ENCODE peak calls at places on chromosomes 2 and 18, in four cellular contexts. A is hepatocyte, S is neural crest cell, N is amniotic stem cell. D is an unnamed sample.

GRCh38 chr18:43279015-43279758 is 1.9 kb upstream of the SYT4 start:
- DNase-seq in N (no peak), S (no peak), A (peak; percentile 25), D (no peak)

GRCh38 chr2:241863021-241863954 is 4.6 kb upstream of the PDCD1 start:
- DNase-seq in S (no peak), A (no peak), N (no peak), D (no peak)

GRCh38 chr18:21826641-21827302 is 86.2 kb downstream of the MIB1 start:
- DNase-seq in S (no peak), A (no peak), N (no peak), D (no peak)

GRCh38 chr18:33812186-33812585 is 234.2 kb downstream of the ASXL3 start:
- DNase-seq in A (peak; percentile 52), N (no peak), S (no peak), D (no peak)

GRCh38 chr18:33467531-33467930 is 27.0 kb upstream of the CCDC178 start:
- DNase-seq in N (no peak), A (no peak), S (no peak), D (no peak)

GRCh38 chr2:118706371-118706770 is 141.1 kb downstream of the EN1 start:
- DNase-seq in N (no peak), A (peak; percentile 22), S (no peak), D (no peak)

GRCh38 chr2:68594674-68595492 is 48.5 kb upstream of the PROKR1 start:
- DNase-seq in N (no peak), S (peak; percentile 24), A (peak; percentile 39), D (peak; percentile 9)

GRCh38 chr2:148989882-148990493 is 48.5 kb upstream of the LYPD6B start:
- DNase-seq in S (peak; percentile 50), A (peak; percentile 83), N (peak; percentile 66), D (peak; percentile 41)

GRCh38 chr2:85786865-85787264 is 33.1 kb downstream of the ATOH8 start:
- DNase-seq in N (no peak), A (no peak), S (no peak), D (no peak)

GRCh38 chr2:70089220-70089945 is 2.1 kb downstream of the PCBP1 start:
- DNase-seq in S (no peak), A (peak; percentile 48), N (no peak), D (no peak)

GRCh38 chr2:239093956-239094355 is 246.1 kb downstream of the TWIST2 start:
- DNase-seq in A (no peak), N (no peak), S (no peak), D (no peak)

GRCh38 chr2:161004379-161004778 is 155.8 kb upstream of the TANK start:
- DNase-seq in S (no peak), A (no peak), N (no peak), D (no peak)

GRCh38 chr2:10434885-10435419 is 13.2 kb downstream of the ODC1 start:
- DNase-seq in S (peak; percentile 88), N (no peak), A (peak; percentile 89), D (no peak)

GRCh38 chr18:13223341-13224148 is 5.0 kb downstream of the LDLRAD4 start:
- DNase-seq in N (no peak), A (no peak), S (no peak), D (no peak)

GRCh38 chr18:20971886-20972267 is 139.7 kb downstream of the ROCK1 start:
- DNase-seq in A (peak; percentile 10), N (no peak), S (no peak), D (no peak)

GRCh38 chr18:57434536-57435494 is at the start of gene ONECUT2:
- DNase-seq in A (peak; percentile 97), N (peak; percentile 85), S (peak; percentile 93), D (no peak)

GRCh38 chr18:23870963-23871362 is 143.6 kb upstream of the TTC39C start:
- DNase-seq in S (no peak), A (no peak), N (no peak), D (no peak)

GRCh38 chr2:196144513-196145126 is 26.8 kb downstream of the STK17B start:
- DNase-seq in S (no peak), A (no peak), N (no peak), D (no peak)

D was measured in HS-5.